ENCODE peak calls at places on chromosomes 1 and 21, in five cellular contexts. P is neuronal stem cell, Z is H1, H is trophoblast cell, T is mesenchymal stem cell. U is an unnamed sample. For H3K4me1, the result is how much of the 10 kb centered on the place peaks cover.

GRCh38 chr1:115469703-115470476 is 131.8 kb upstream of the NGF start:
- DNase-seq in P (peak), Z (peak), H (peak), T (peak), U (peak)

GRCh38 chr1:177966199-177966598 is 3.7 kb downstream of the SEC16B start:
- DNase-seq in P (no peak), Z (no peak), H (no peak), T (no peak), U (no peak)

GRCh38 chr1:76209238-76209637 is 134.7 kb downstream of the ST6GALNAC3 start:
- DNase-seq in P (no peak), Z (no peak), H (no peak), T (no peak), U (no peak)

GRCh38 chr1:117964290-117965038 is 34.9 kb downstream of the WDR3 start:
- DNase-seq in P (no peak), Z (no peak), H (no peak), T (no peak), U (no peak)

GRCh38 chr1:41862411-41863221 is 56.1 kb downstream of the HIVEP3 start:
- DNase-seq in P (no peak), Z (no peak), H (peak), T (peak), U (no peak)

GRCh38 chr1:39720094-39720999 is 18.3 kb upstream of the PPIE start:
- DNase-seq in P (no peak), Z (no peak), H (peak), T (peak), U (no peak)

GRCh38 chr1:10530756-10531155 is 56.0 kb downstream of the PEX14 start:
- DNase-seq in P (no peak), Z (no peak), H (peak), T (peak), U (no peak)

GRCh38 chr1:113809651-113810602 is 2.3 kb downstream of the RSBN1 start:
- DNase-seq in P (no peak), Z (no peak), H (no peak), T (peak), U (no peak)

GRCh38 chr1:185719021-185719420 is 15.2 kb upstream of the HMCN1 start:
- DNase-seq in P (no peak), Z (no peak), H (no peak), T (peak), U (peak)

GRCh38 chr1:38569932-38570356 is 289.6 kb downstream of the RRAGC start:
- DNase-seq in P (no peak), Z (no peak), H (no peak), T (no peak), U (no peak)

GRCh38 chr1:177228721-177229088 is 57.9 kb downstream of the BRINP2 start:
- DNase-seq in P (no peak), Z (no peak), H (peak), T (peak), U (no peak)

GRCh38 chr1:25616932-25617625 is 488 bp downstream of the MAN1C1 start:
- DNase-seq in P (no peak), Z (no peak), H (peak), T (no peak), U (no peak)

GRCh38 chr1:210332719-210333398 is 4.2 kb downstream of the HHAT start:
- DNase-seq in P (no peak), Z (no peak), H (no peak), T (no peak), U (no peak)

GRCh38 chr1:115764541-115764940 is 4.0 kb downstream of the CASQ2 start:
- DNase-seq in P (no peak), Z (no peak), H (peak), T (peak), U (no peak)

GRCh38 chr1:20279507-20279906 is 11.2 kb upstream of the VWA5B1 start:
- DNase-seq in P (no peak), Z (no peak), H (no peak), T (peak), U (no peak)

GRCh38 chr1:217373761-217374701 is 256.9 kb downstream of the GPATCH2 start:
- DNase-seq in P (no peak), Z (peak), H (no peak), T (no peak), U (peak)

GRCh38 chr21:36959020-36959835 is 7.2 kb downstream of the HLCS start:
- DNase-seq in P (no peak), Z (peak), H (no peak), T (no peak), U (peak)

GRCh38 chr1:232620356-232620841 is 9.5 kb downstream of the SIPA1L2 start:
- DNase-seq in P (no peak), Z (no peak), H (peak), T (peak), U (peak)

GRCh38 chr1:52751589-52752306 is 25.5 kb downstream of the ZYG11B start:
- DNase-seq in P (no peak), Z (no peak), H (no peak), T (peak), U (no peak)

GRCh38 chr1:234926252-234926573 is 202.4 kb downstream of the TOMM20 start:
- DNase-seq in P (no peak), Z (no peak), H (peak), T (no peak), U (peak)

GRCh38 chr1:48966583-48966982 is 189.9 kb upstream of the BEND5 start:
- DNase-seq in P (no peak), Z (no peak), H (no peak), T (no peak), U (no peak)

GRCh38 chr1:53752281-53752680 is 13.3 kb upstream of the GLIS1 start:
- DNase-seq in P (no peak), Z (no peak), H (no peak), T (no peak), U (no peak)

GRCh38 chr1:169514566-169515270 is 29.0 kb upstream of the SLC19A2 start:
- DNase-seq in P (no peak), Z (no peak), H (no peak), T (no peak), U (no peak)

GRCh38 chr1:20100632-20101355 is 18.5 kb downstream of the PLA2G2D start:
- DNase-seq in P (peak), Z (peak), H (peak), T (peak), U (peak)

GRCh38 chr1:172708452-172708851 is 49.5 kb downstream of the FASLG start:
- DNase-seq in P (no peak), Z (no peak), H (no peak), T (no peak), U (no peak)

GRCh38 chr21:30057108-30057507 is 109.5 kb downstream of the CLDN17 start:
- DNase-seq in P (no peak), Z (no peak), H (no peak), T (no peak), U (no peak)

GRCh38 chr1:200448034-200448762 is 38.4 kb upstream of the ZNF281 start:
- DNase-seq in P (no peak), Z (no peak), H (no peak), T (no peak), U (no peak)

GRCh38 chr1:225544283-225544682 is 108.6 kb downstream of the ENAH start:
- DNase-seq in P (no peak), Z (no peak), H (no peak), T (no peak), U (no peak)

GRCh38 chr21:40732243-40732642 is 114.7 kb downstream of the DSCAM start:
- DNase-seq in P (no peak), Z (no peak), H (peak), T (no peak), U (no peak)

GRCh38 chr1:86245566-86246190 is 89.1 kb upstream of the COL24A1 start:
- DNase-seq in P (no peak), Z (no peak), H (no peak), T (no peak), U (no peak)

GRCh38 chr1:50420689-50421365 is 2.4 kb downstream of the DMRTA2 start:
- DNase-seq in P (peak), Z (peak), H (peak), T (no peak), U (peak)

GRCh38 chr21:44994016-44994365 is 54.2 kb downstream of the SLX9 start:
- DNase-seq in P (no peak), Z (no peak), H (no peak), T (no peak), U (no peak)

GRCh38 chr1:84299536-84300260 is 1.8 kb upstream of the SAMD13 start:
- DNase-seq in P (no peak), Z (no peak), H (no peak), T (peak), U (no peak)

GRCh38 chr1:84300501-84300900 is 1.0 kb upstream of the SAMD13 start:
- DNase-seq in P (no peak), Z (no peak), H (no peak), T (no peak), U (no peak)

GRCh38 chr1:84303154-84303830 is 1.8 kb downstream of the SAMD13 start:
- DNase-seq in P (no peak), Z (no peak), H (no peak), T (peak), U (no peak)

GRCh38 chr1:84300991-84301758 is at the start of gene SAMD13:
- DNase-seq in P (no peak), Z (no peak), H (peak), T (peak), U (no peak)

GRCh38 chr1:84301759-84302380 is 362 bp downstream of the SAMD13 start:
- DNase-seq in P (no peak), Z (no peak), H (no peak), T (peak), U (no peak)
- H3K4me2 ChIP-seq in P (no peak), Z (peak), H (no peak), T (peak), U (no peak)

GRCh38 chr1:201930803-201931202 is 15.5 kb downstream of the LMOD1 start:
- DNase-seq in P (no peak), Z (no peak), H (no peak), T (no peak), U (no peak)
- H2BK12ac ChIP-seq in P (no peak), Z (no peak), H (no peak), T (no peak), U (no peak)

DNA sequence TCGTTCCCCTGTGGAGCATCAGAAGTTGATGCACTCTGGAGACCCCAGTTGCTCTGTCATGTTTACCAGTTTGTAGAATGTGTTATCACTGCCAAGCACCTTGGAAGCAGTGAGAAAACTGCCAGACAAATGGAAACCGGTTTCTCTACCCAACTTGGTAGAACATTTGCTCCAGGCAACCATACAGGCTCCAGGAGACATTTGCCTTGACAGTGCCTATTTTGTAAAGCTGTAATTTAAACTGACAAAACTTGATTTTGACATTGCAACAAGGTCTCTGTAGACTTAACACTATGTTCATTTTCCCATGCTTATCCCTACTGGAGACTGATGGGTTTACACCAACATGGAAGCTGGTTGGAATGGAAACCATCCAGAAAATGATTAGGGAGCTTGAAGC is 97.6 kb downstream of the ROR1 start:
- DNase-seq in P (no peak), Z (no peak), H (peak), T (no peak), U (no peak)
- H3K4me1 ChIP-seq in P (under half), Z (under half), H (under half), T (under half), U (under half)

GRCh38 chr21:21096956-21097355 is 98.7 kb downstream of the NCAM2 start:
- DNase-seq in P (no peak), Z (no peak), H (no peak), T (no peak), U (no peak)
- H3K4me2 ChIP-seq in P (no peak), Z (no peak), H (no peak), T (no peak), U (no peak)

GRCh38 chr1:42944207-42944928 is 14.3 kb downstream of the SLC2A1 start:
- DNase-seq in P (no peak), Z (no peak), H (peak), T (no peak), U (no peak)
- H2BK12ac ChIP-seq in P (no peak), Z (peak), H (peak), T (peak), U (no peak)

GRCh38 chr1:63861055-63861691 is 87.4 kb downstream of the ROR1 start:
- DNase-seq in P (no peak), Z (no peak), H (no peak), T (no peak), U (no peak)
- H3K4me1 ChIP-seq in P (under half), Z (under half), H (under half), T (under half), U (under half)

U was measured in H9.